ENCODE peak calls at places on chromosomes 5 and 9, in ten cellular contexts. G, A, M, U, J, P, L, I, W and Y are unnamed samples. For H3K4me1, the result is how much of the 10 kb centered on the place peaks cover.

GRCh38 chr9:91197232-91198181 is 164.2 kb downstream of the AUH start:
- DNase-seq in J (peak), U (no peak), M (peak), W (peak), A (peak), I (no peak), G (peak), L (peak), P (peak), Y (peak)

GRCh38 chr5:154801083-154801482 is 45.9 kb downstream of the LARP1 start:
- DNase-seq in U (no peak), I (no peak), J (no peak), L (no peak), P (no peak), A (no peak), W (no peak), G (no peak), M (no peak), Y (no peak)

GRCh38 chr9:131728961-131729360 is 10.9 kb downstream of the RAPGEF1 start:
- DNase-seq in A (peak), G (no peak), W (no peak), L (no peak), U (peak), J (no peak), M (no peak), I (no peak), P (no peak), Y (no peak)

GRCh38 chr9:109238677-109239076 is 71.6 kb upstream of the FRRS1L start:
- DNase-seq in M (no peak), L (no peak), I (no peak), U (no peak), P (no peak), A (no peak), G (no peak), W (no peak), J (no peak), Y (no peak)

GRCh38 chr5:174245506-174245905 is 200.0 kb downstream of the NSG2 start:
- DNase-seq in I (no peak), P (no peak), M (no peak), L (no peak), A (no peak), W (no peak), U (no peak), J (no peak), G (no peak), Y (no peak)

GRCh38 chr5:90658620-90659019 is 100.0 kb downstream of the ADGRV1 start:
- DNase-seq in A (no peak), W (no peak), M (no peak), L (no peak), I (no peak), G (no peak), J (no peak), U (no peak), P (no peak), Y (no peak)

GRCh38 chr9:14546693-14547092 is 146.5 kb downstream of the ZDHHC21 start:
- DNase-seq in P (no peak), A (no peak), U (no peak), W (no peak), G (no peak), L (no peak), J (no peak), I (peak), M (no peak), Y (no peak)

GRCh38 chr9:109721021-109721420 is 59.0 kb upstream of the PALM2AKAP2 start:
- DNase-seq in M (no peak), U (no peak), L (no peak), J (no peak), P (no peak), W (no peak), I (no peak), A (no peak), G (no peak), Y (no peak)

GRCh38 chr9:117169089-117169488 is 245.8 kb downstream of the ASTN2 start:
- DNase-seq in L (no peak), W (no peak), M (no peak), I (no peak), P (no peak), J (no peak), G (no peak), A (no peak), U (no peak), Y (no peak)
- H3K4me1 ChIP-seq in L (under half), W (under half), M (under half), I (under half), P (under half), J (under half), G (under half), A (under half), U (under half), Y (under half)

DNA sequence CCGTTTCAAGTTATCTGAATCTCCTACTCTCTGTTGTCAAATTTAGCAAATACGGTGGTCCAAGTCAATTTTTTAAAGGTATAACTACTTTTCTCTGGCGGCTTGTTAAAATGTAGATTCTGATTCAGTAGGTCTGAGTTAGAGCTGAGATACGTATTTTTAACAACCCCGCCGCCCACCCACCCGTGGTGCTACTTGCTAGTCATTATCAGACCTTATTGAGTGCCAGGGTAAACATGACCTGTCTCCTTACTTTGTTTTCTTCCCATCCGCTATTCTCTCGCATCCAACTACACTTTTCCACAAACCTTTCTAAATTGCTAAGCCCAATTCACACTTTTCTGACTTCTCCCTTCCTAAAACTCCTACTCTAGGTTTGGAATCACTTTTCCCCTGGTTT is 694 bp upstream of the PLAA start:
- DNase-seq in P (no peak), I (no peak), U (no peak), G (no peak), M (no peak), W (no peak), A (no peak), J (no peak), L (no peak), Y (no peak)
- TF ChIP-seq EP300 in P (no peak), I (no peak), U (no peak), G (no peak), M (no peak), W (no peak), A (no peak), J (no peak), L (no peak), Y (no peak)

GRCh38 chr5:141479776-141480175 is 4.0 kb downstream of the PCDHGC3 start:
- DNase-seq in W (no peak), P (no peak), I (no peak), U (no peak), M (no peak), G (no peak), L (no peak), J (no peak), A (no peak), Y (no peak)

GRCh38 chr5:141478321-141478945 is 2.7 kb downstream of the PCDHGC3 start:
- DNase-seq in I (peak), P (no peak), L (no peak), M (no peak), A (peak), G (no peak), J (peak), W (peak), U (no peak), Y (no peak)

GRCh38 chr5:141477169-141477568 is 1.4 kb downstream of the PCDHGC3 start:
- DNase-seq in L (no peak), U (peak), A (no peak), I (no peak), P (no peak), W (no peak), G (no peak), J (no peak), M (no peak), Y (no peak)

GRCh38 chr5:141476132-141476909 is 555 bp downstream of the PCDHGC3 start:
- DNase-seq in L (peak), U (peak), W (peak), A (peak), J (peak), I (peak), P (no peak), M (peak), G (peak), Y (peak)

GRCh38 chr5:141477815-141478214 is 2.0 kb downstream of the PCDHGC3 start:
- DNase-seq in G (no peak), M (no peak), I (no peak), A (no peak), L (no peak), J (no peak), W (no peak), U (peak), P (no peak), Y (no peak)
- H3K4me1 ChIP-seq in G (under half), M (under half), I (under half), A (half or more), L (under half), J (under half), W (half or more), U (under half), P (under half), Y (under half)

GRCh38 chr5:59317023-59317771 is 576.3 kb downstream of the PDE4D start:
- DNase-seq in M (no peak), L (peak), J (no peak), P (no peak), W (no peak), U (peak), I (no peak), G (no peak), A (peak), Y (no peak)
- TF ChIP-seq EP300 in M (no peak), L (peak), J (no peak), P (no peak), W (peak), U (no peak), I (no peak), G (no peak), A (peak), Y (peak)

GRCh38 chr5:10448754-10449345 is 7.2 kb downstream of the ROPN1L start:
- DNase-seq in L (no peak), J (no peak), U (no peak), P (no peak), M (no peak), I (no peak), W (no peak), A (no peak), G (no peak), Y (no peak)

GRCh38 chr5:10445352-10445751 is 3.7 kb downstream of the ROPN1L start:
- DNase-seq in M (no peak), A (no peak), U (no peak), J (no peak), W (no peak), G (no peak), I (no peak), L (no peak), P (no peak), Y (no peak)

GRCh38 chr5:10442581-10442980 is 902 bp downstream of the ROPN1L start:
- DNase-seq in I (no peak), W (no peak), G (no peak), P (no peak), A (no peak), U (no peak), J (no peak), L (no peak), M (no peak), Y (no peak)

GRCh38 chr5:10441992-10442435 is 335 bp downstream of the ROPN1L start:
- DNase-seq in J (no peak), G (peak), P (no peak), M (no peak), A (no peak), L (no peak), U (no peak), W (no peak), I (no peak), Y (no peak)

GRCh38 chr5:10446490-10446889 is 4.8 kb downstream of the ROPN1L start:
- DNase-seq in I (no peak), J (no peak), A (no peak), U (no peak), M (no peak), L (no peak), G (no peak), W (no peak), P (no peak), Y (no peak)
- H3K4me1 ChIP-seq in I (under half), J (under half), A (under half), U (under half), M (under half), L (under half), G (under half), W (under half), P (under half), Y (under half)

GRCh38 chr5:61308699-61309098 is 23.4 kb upstream of the ZSWIM6 start:
- DNase-seq in P (no peak), A (no peak), L (no peak), J (no peak), U (no peak), I (no peak), W (no peak), G (no peak), M (no peak), Y (no peak)
- TF ChIP-seq EP300 in P (no peak), A (no peak), L (no peak), J (no peak), U (no peak), I (no peak), W (no peak), G (no peak), M (no peak), Y (no peak)

DNA sequence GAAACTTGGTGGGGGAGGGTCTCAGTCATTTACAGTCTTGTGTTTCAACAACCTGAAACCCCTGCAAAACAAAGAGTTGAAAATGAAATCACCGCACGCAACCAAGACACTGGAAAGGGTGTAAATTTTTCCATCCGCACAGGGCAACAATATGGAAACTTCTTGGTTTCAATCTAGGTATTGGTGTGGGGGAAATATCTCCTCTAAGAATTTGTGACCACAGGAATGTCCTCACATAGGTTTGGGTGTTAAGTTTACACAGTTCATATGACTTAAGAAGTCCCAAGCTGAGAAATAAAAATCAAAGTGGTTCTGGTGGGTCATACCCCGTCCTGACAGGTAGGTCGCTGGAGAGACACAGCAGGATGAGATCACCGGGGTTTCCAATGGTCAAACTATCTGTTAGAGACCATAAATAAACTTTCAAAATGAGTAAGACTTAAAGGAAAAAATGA is 51.9 kb upstream of the PIP5K1B start:
- DNase-seq in U (no peak), I (no peak), L (no peak), G (no peak), M (no peak), W (no peak), A (no peak), P (no peak), J (no peak), Y (no peak)
- H3K4me1 ChIP-seq in U (under half), I (under half), L (under half), G (under half), M (under half), W (under half), A (under half), P (under half), J (under half), Y (under half)